ENCODE peak calls at places on chromosome 13, in six cellular contexts. K, Z, S, C, V and X are unnamed samples.

GRCh38 chr13:73776137-73776785 is 357.9 kb downstream of the KLF12 start:
- DNase-seq in Z (no peak), C (peak; percentile 17), S (no peak), V (no peak), K (no peak), X (no peak)

GRCh38 chr13:109955598-109955997 is 169.2 kb upstream of the IRS2 start:
- DNase-seq in Z (no peak), S (no peak), V (peak; percentile 13), K (peak; percentile 58), C (peak; percentile 28), X (no peak)

GRCh38 chr13:59337070-59337469 is 826.7 kb downstream of the DIAPH3 start:
- DNase-seq in K (peak; percentile 62), V (no peak), Z (no peak), S (no peak), C (no peak), X (no peak)

GRCh38 chr13:113029487-113030258 is 60.7 kb downstream of the MCF2L start:
- DNase-seq in V (no peak), Z (peak; percentile 24), S (no peak), C (no peak), K (peak; percentile 19), X (no peak)

GRCh38 chr13:105591308-105591707 is 944.2 kb downstream of the EFNB2 start:
- DNase-seq in Z (no peak), C (no peak), K (no peak), S (no peak), V (no peak), X (no peak)

GRCh38 chr13:112984954-112985802 is 16.2 kb downstream of the MCF2L start:
- DNase-seq in C (no peak), Z (no peak), S (no peak), K (no peak), V (no peak), X (no peak)

GRCh38 chr13:42109957-42110356 is 61.5 kb downstream of the DGKH start:
- DNase-seq in Z (no peak), V (no peak), K (no peak), S (no peak), C (no peak), X (no peak)

GRCh38 chr13:100361504-100361903 is 227.1 kb downstream of the GGACT start:
- DNase-seq in K (peak; percentile 87), S (no peak), C (peak; percentile 77), Z (no peak), V (no peak), X (no peak)

GRCh38 chr13:105410602-105411001 is 1124.9 kb downstream of the EFNB2 start:
- DNase-seq in V (no peak), S (peak; percentile 62), Z (no peak), K (peak; percentile 41), C (peak; percentile 41), X (peak; percentile 62)

GRCh38 chr13:103403148-103403740 is 337.0 kb upstream of the SLC10A2 start:
- DNase-seq in C (no peak), V (no peak), Z (no peak), S (no peak), K (no peak), X (no peak)

GRCh38 chr13:46176756-46177155 is 5.2 kb downstream of the LCP1 start:
- DNase-seq in Z (no peak), K (no peak), S (no peak), C (no peak), V (no peak), X (no peak)

GRCh38 chr13:34414616-34415015 is 527.5 kb upstream of the NBEA start:
- DNase-seq in K (no peak), S (no peak), C (no peak), V (no peak), Z (no peak), X (no peak)

GRCh38 chr13:114119196-114119595 is 13.2 kb downstream of the RASA3 start:
- DNase-seq in V (peak; percentile 85), Z (no peak), C (peak; percentile 84), S (no peak), K (peak; percentile 91), X (peak; percentile 90)

GRCh38 chr13:44273991-44274810 is 99.4 kb upstream of the SERP2 start:
- DNase-seq in S (no peak), Z (no peak), C (peak; percentile 89), V (peak; percentile 45), K (peak; percentile 80), X (peak; percentile 51)

GRCh38 chr13:44273216-44273615 is 100.4 kb upstream of the SERP2 start:
- DNase-seq in S (no peak), V (no peak), Z (no peak), K (no peak), C (no peak), X (no peak)

GRCh38 chr13:44272692-44273091 is 100.9 kb upstream of the SERP2 start:
- DNase-seq in Z (no peak), V (no peak), C (peak; percentile 53), K (peak; percentile 39), S (no peak), X (no peak)

GRCh38 chr13:44276061-44276460 is 97.6 kb upstream of the SERP2 start:
- DNase-seq in V (no peak), K (no peak), Z (no peak), S (no peak), C (no peak), X (no peak)

DNA sequence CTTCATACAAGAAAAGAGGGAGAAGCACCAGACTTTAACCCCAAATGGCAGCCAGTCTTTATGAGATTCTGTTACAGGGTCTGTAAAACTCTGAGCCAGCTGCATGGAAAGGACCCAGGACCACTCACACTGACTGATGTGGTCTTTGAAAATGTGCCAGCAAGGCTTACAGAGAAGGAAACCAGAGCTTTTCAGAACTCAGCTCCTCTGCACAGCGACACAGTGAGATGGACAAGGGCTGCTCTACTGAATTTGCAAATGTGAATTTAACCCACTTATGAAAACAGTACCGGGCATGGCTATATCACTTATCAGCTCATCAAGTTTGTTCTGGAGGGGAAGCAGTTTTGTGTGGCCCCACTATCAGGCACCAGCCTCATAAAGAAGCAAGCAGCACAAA is 98.8 kb upstream of the SERP2 start:
- DNase-seq in Z (no peak), C (peak; percentile 46), K (no peak), V (no peak), S (no peak), X (peak; percentile 15)
- H3K4me3 ChIP-seq in Z (peak overlapping the region; percentile 61), C (no peak overlapping the region), K (no peak overlapping the region), V (no peak overlapping the region), S (peak overlapping the region; percentile 52), X (no peak overlapping the region)

GRCh38 chr13:49428041-49428763 is 15.7 kb downstream of the CAB39L start:
- DNase-seq in K (no peak), C (no peak), S (no peak), V (no peak), Z (no peak), X (no peak)
- H3K4me3 ChIP-seq in K (no peak overlapping the region), C (no peak overlapping the region), S (no peak overlapping the region), V (no peak overlapping the region), Z (no peak overlapping the region), X (no peak overlapping the region)

GRCh38 chr13:75407998-75408397 is 74.0 kb downstream of the TBC1D4 start:
- DNase-seq in V (no peak), S (no peak), C (no peak), Z (no peak), K (no peak), X (no peak)
- H3K4me3 ChIP-seq in V (no peak overlapping the region), S (no peak overlapping the region), C (no peak overlapping the region), Z (no peak overlapping the region), K (no peak overlapping the region), X (no peak overlapping the region)

GRCh38 chr13:21427741-21428140 is 31.4 kb downstream of the ZDHHC20 start:
- DNase-seq in V (no peak), Z (no peak), S (no peak), C (no peak), K (no peak), X (no peak)

GRCh38 chr13:21420706-21421105 is 38.4 kb downstream of the ZDHHC20 start:
- DNase-seq in C (peak; percentile 34), K (peak; percentile 49), S (no peak), V (no peak), Z (no peak), X (no peak)

GRCh38 chr13:21429217-21429616 is 29.9 kb downstream of the ZDHHC20 start:
- DNase-seq in C (no peak), S (no peak), K (no peak), V (no peak), Z (no peak), X (no peak)

GRCh38 chr13:21426238-21426637 is 32.9 kb downstream of the ZDHHC20 start:
- DNase-seq in K (no peak), V (no peak), C (no peak), Z (no peak), S (no peak), X (no peak)
- H3K4me3 ChIP-seq in K (no peak overlapping the region), V (no peak overlapping the region), C (no peak overlapping the region), Z (no peak overlapping the region), S (no peak overlapping the region), X (no peak overlapping the region)